ENCODE peak calls at places on chromosomes 4 and X, in ten cellular contexts. W is CD4-positive, alpha-beta memory T cell; B is neuronal stem cell; Z is Peyer's patch; Q is PC-3; S is MG63; M is right cardiac atrium; V is OCI-LY7; C is CD4-positive, alpha-beta T cell; A is hepatocyte. X is an unnamed sample.

GRCh38 chrX:50680990-50681389 is 133.0 kb downstream of the SHROOM4 start:
- DNase-seq in W (no peak), Z (no peak), B (no peak), V (no peak), A (no peak), M (no peak), S (no peak), Q (peak; percentile 7), C (no peak), X (no peak)

GRCh38 chr4:21211836-21212235 is 511.6 kb downstream of the PACRGL start:
- DNase-seq in M (no peak), Q (no peak), B (no peak), S (no peak), W (no peak), C (no peak), Z (no peak), V (no peak), A (no peak), X (no peak)

GRCh38 chr4:30718021-30718888 is 1.9 kb upstream of the PCDH7 start:
- DNase-seq in C (no peak), Q (peak; percentile 25), S (peak; percentile 43), Z (peak; percentile 48), M (peak; percentile 62), B (peak; percentile 67), W (no peak), A (peak; percentile 73), V (no peak), X (no peak)

GRCh38 chrX:47690175-47690574 is 31.2 kb upstream of the UXT start:
- DNase-seq in W (no peak), B (no peak), A (no peak), S (peak; percentile 4), Q (no peak), V (no peak), Z (no peak), C (no peak), M (no peak), X (no peak)

GRCh38 chrX:115978068-115978467 is 192.5 kb upstream of the AGTR2 start:
- DNase-seq in S (no peak), W (no peak), V (no peak), M (no peak), C (no peak), Q (no peak), B (no peak), Z (no peak), A (no peak), X (no peak)

GRCh38 chrX:16033336-16033735 is 90.0 kb upstream of the GRPR start:
- DNase-seq in Z (no peak), V (no peak), W (no peak), C (no peak), Q (no peak), B (no peak), A (no peak), M (no peak), S (no peak), X (no peak)

GRCh38 chr4:31923634-31924033 is 1203.5 kb downstream of the PCDH7 start:
- DNase-seq in B (no peak), Q (no peak), W (no peak), C (no peak), M (no peak), S (no peak), A (no peak), V (no peak), Z (no peak), X (no peak)

GRCh38 chrX:95754411-95754810 is 930.2 kb upstream of the DIAPH2 start:
- DNase-seq in V (no peak), B (no peak), Z (no peak), M (no peak), A (no peak), S (peak; percentile 4), Q (no peak), W (no peak), C (no peak), X (no peak)

GRCh38 chrX:51420610-51421009 is 75.8 kb downstream of the NUDT11 start:
- DNase-seq in M (no peak), Z (no peak), W (peak; percentile 46), S (no peak), C (no peak), B (peak; percentile 29), Q (peak; percentile 59), A (peak; percentile 71), V (peak; percentile 73), X (no peak)

GRCh38 chr4:82284858-82285805 is 88.7 kb downstream of the HNRNPD start:
- DNase-seq in Z (peak; percentile 100), A (peak; percentile 99), C (peak; percentile 98), M (peak; percentile 99), B (peak; percentile 97), W (peak; percentile 99), V (peak; percentile 99), S (peak; percentile 98), Q (peak; percentile 96), X (peak; percentile 99)

GRCh38 chrX:8743126-8743732 is 11.3 kb upstream of the ANOS1 start:
- DNase-seq in B (no peak), V (peak; percentile 39), Z (peak; percentile 82), W (peak; percentile 46), A (peak; percentile 50), Q (peak; percentile 69), C (peak; percentile 54), S (peak; percentile 7), M (peak; percentile 38), X (peak; percentile 40)

GRCh38 chr4:33063238-33063637 is 2343.1 kb downstream of the PCDH7 start:
- DNase-seq in V (no peak), Z (no peak), W (no peak), A (peak; percentile 36), Q (peak; percentile 1), C (no peak), M (no peak), S (no peak), B (no peak), X (no peak)

GRCh38 chr4:153523941-153524386 is 57.8 kb downstream of the TMEM131L start:
- DNase-seq in Z (no peak), W (no peak), C (no peak), S (no peak), M (no peak), A (no peak), B (no peak), Q (no peak), V (no peak), X (no peak)

GRCh38 chrX:42530027-42530426 is 247.9 kb downstream of the PPP1R2C start:
- DNase-seq in A (peak; percentile 38), W (no peak), M (no peak), Q (peak; percentile 25), C (no peak), B (no peak), S (peak; percentile 14), Z (no peak), V (no peak), X (no peak)

GRCh38 chrX:103699243-103699642 is 11.5 kb upstream of the TMEM31 start:
- DNase-seq in B (no peak), W (no peak), Z (no peak), A (no peak), Q (peak; percentile 48), V (no peak), C (no peak), M (no peak), S (no peak), X (no peak)

GRCh38 chr4:106080376-106080775 is 185.1 kb downstream of the NPNT start:
- DNase-seq in Q (peak; percentile 12), A (no peak), V (no peak), Z (no peak), M (no peak), C (no peak), B (no peak), W (no peak), S (no peak), X (no peak)
- H3K9me3 ChIP-seq in Q (no peaks in the 10 kb centered on the region), A (peaks cover 8% of the 10 kb centered on the region), V (no peaks in the 10 kb centered on the region), Z (peaks cover 7% of the 10 kb centered on the region), M (no peaks in the 10 kb centered on the region), C (peaks cover 34% of the 10 kb centered on the region), B (no peaks in the 10 kb centered on the region), W (no peaks in the 10 kb centered on the region), S (peaks cover 10% of the 10 kb centered on the region), X (no peaks in the 10 kb centered on the region)

DNA sequence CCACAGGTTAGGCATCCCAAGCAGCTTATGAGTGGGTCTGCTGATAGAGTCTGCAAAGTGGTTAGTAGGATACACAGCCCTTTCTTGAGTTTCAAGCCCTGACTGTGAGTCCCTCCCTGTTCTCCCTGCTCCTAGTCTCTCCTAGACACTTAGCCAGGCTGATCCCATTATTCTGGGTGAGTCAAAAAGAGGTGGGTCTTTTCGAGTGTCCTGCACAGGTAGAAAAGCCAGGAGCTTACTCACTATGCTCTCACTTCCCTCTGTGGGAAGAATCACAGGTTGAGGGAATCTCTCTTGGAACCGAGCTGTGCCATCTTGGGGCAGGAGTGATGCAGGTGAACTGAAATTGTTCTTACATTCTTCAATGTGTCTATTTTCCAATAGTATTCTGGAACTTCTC is 29.7 kb downstream of the SCLT1 start:
- DNase-seq in V (no peak), W (no peak), M (no peak), A (no peak), C (no peak), B (no peak), S (no peak), Q (peak; percentile 74), Z (no peak), X (no peak)
- H3K9me3 ChIP-seq in V (peaks cover 54% of the 10 kb centered on the region), W (peaks cover 9% of the 10 kb centered on the region), M (peaks cover 6% of the 10 kb centered on the region), A (peaks cover 28% of the 10 kb centered on the region), C (peaks cover 49% of the 10 kb centered on the region), B (peaks cover 47% of the 10 kb centered on the region), S (peaks cover 16% of the 10 kb centered on the region), Q (peaks cover 9% of the 10 kb centered on the region), Z (peaks cover 21% of the 10 kb centered on the region), X (peaks cover 20% of the 10 kb centered on the region)

DNA sequence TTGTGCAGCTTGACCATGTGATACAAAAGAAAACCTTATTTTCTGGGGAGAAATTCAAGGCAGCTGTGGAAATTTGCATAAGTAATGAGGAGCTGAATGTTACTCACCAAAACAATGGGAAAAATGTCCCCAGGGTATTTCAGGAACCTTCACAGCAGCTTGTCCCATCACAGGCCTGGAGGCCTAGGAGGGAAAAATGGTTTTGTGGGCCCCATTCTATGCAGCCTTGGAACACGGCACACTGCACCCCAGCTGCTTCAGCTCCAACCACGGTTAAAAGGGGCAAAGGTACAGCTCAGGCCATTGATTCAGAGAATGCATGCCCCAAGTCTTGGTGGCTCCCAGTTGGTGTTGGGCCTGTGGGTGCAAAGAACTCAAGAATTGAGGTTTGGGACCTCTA is 216.1 kb downstream of the MAGEE1 start:
- DNase-seq in Q (no peak), W (no peak), C (no peak), Z (no peak), M (no peak), S (no peak), B (no peak), A (no peak), V (no peak), X (no peak)
- H3K9me3 ChIP-seq in Q (no peaks in the 10 kb centered on the region), W (no peaks in the 10 kb centered on the region), C (no peaks in the 10 kb centered on the region), Z (no peaks in the 10 kb centered on the region), M (no peaks in the 10 kb centered on the region), S (no peaks in the 10 kb centered on the region), B (no peaks in the 10 kb centered on the region), A (peaks cover 4% of the 10 kb centered on the region), V (no peaks in the 10 kb centered on the region), X (no peaks in the 10 kb centered on the region)

DNA sequence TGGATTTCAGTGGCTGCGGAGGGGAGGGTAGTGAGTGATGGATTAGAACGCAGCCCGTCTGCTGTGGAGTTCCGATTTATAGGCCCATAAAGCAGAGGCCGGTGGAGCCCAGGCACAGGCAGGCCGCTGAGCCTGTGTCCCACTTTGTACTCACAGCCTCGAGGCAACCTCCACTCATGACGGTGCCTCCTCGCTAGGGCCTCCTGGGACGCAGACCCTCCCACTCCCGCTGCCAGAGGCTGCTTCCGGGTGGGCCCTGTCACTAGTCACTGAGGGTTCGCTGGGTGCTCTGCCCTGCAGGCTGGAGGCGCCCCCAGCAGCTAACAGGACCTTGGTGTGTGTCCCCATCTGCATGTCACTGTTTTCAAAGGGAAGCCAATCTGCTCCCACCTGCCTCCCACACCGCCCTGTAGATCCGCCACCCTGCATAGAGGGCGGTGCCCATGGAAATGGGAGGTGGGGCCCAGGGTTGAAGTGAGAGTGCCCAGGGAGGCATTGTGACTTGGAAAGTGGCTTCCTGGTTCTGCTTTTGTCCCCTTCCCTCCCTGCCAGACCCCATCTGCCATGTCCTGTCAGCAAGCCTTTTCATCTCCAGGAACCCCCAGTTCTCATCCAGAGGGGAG is 135.5 kb upstream of the PSAPL1 start:
- DNase-seq in B (no peak), M (no peak), V (no peak), W (no peak), Q (no peak), A (no peak), S (no peak), Z (no peak), C (no peak), X (no peak)
- H3K9me3 ChIP-seq in B (no peaks in the 10 kb centered on the region), M (no peaks in the 10 kb centered on the region), V (no peaks in the 10 kb centered on the region), W (no peaks in the 10 kb centered on the region), Q (no peaks in the 10 kb centered on the region), A (no peaks in the 10 kb centered on the region), S (no peaks in the 10 kb centered on the region), Z (no peaks in the 10 kb centered on the region), C (no peaks in the 10 kb centered on the region), X (no peaks in the 10 kb centered on the region)

X was measured in T-helper 17 cell.